ENCODE peak calls at places on chromosomes 2 and 18, in four cellular contexts. Z is K562, A is HCT116, K is HepG2. O is an unnamed sample.

GRCh38 chr18:374735-375168 is 106.9 kb upstream of the THOC1 start:
- DNase-seq in Z (no peak), A (no peak), K (no peak), O (no peak)

GRCh38 chr2:45833968-45834344 is 182.5 kb downstream of the PRKCE start:
- DNase-seq in Z (no peak), A (no peak), K (no peak), O (no peak)

GRCh38 chr2:142545036-142545435 is 332.4 kb upstream of the KYNU start:
- DNase-seq in Z (no peak), A (no peak), K (no peak), O (no peak)

GRCh38 chr2:222594679-222595078 is 61.2 kb downstream of the FARSB start:
- DNase-seq in Z (no peak), A (no peak), K (peak), O (no peak)

GRCh38 chr2:95297088-95297487 is at the start of gene KCNIP3:
- DNase-seq in Z (no peak), A (no peak), K (no peak), O (no peak)

GRCh38 chr18:22403950-22404349 is 13.8 kb downstream of the CTAGE1 start:
- DNase-seq in Z (no peak), A (no peak), K (no peak), O (no peak)

GRCh38 chr2:181724662-181725061 is 44.3 kb upstream of the NEUROD1 start:
- DNase-seq in Z (no peak), A (no peak), K (no peak), O (no peak)

GRCh38 chr2:17763641-17764333 is 9.8 kb downstream of the GEN1 start:
- DNase-seq in Z (no peak), A (no peak), K (no peak), O (no peak)

DNA sequence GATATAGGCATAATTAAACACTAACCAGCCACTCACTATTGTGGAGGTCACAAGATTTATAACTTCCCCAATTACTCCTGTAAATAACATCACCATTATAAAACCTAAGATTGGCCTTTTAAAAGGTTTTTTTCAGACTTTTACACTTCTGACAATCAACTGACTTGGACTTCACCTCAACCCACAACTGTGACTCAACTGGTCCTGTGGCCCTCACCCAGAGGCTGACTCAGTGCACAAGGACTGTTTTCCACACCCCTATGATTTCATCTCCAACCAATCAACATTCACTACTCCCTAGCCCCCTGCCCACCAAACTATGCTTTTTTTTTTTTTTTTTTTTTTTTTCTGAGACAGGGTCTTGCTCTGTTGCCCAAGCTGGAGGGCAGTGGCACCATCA is 11.7 kb downstream of the TTR start:
- DNase-seq in Z (no peak), A (no peak), K (no peak), O (no peak)
- TF ChIP-seq TCF7L2 in Z (no peak), A (no peak), K (no peak), O (no peak)

GRCh38 chr2:231360401-231360800 is 35.1 kb upstream of the B3GNT7 start:
- DNase-seq in Z (no peak), A (no peak), K (no peak), O (no peak)

GRCh38 chr2:231364061-231364460 is 31.4 kb upstream of the B3GNT7 start:
- DNase-seq in Z (no peak), A (no peak), K (no peak), O (no peak)

GRCh38 chr2:231361701-231362588 is 33.6 kb upstream of the B3GNT7 start:
- DNase-seq in Z (peak), A (no peak), K (no peak), O (no peak)

GRCh38 chr2:231360881-231361294 is 34.6 kb upstream of the B3GNT7 start:
- DNase-seq in Z (no peak), A (no peak), K (no peak), O (no peak)

GRCh38 chr2:231362785-231363184 is 32.7 kb upstream of the B3GNT7 start:
- DNase-seq in Z (no peak), A (no peak), K (no peak), O (no peak)
- TF ChIP-seq TCF7L2 in Z (no peak), A (no peak), K (no peak), O (no peak)

GRCh38 chr2:178241852-178242551 is 47.7 kb downstream of the OSBPL6 start:
- DNase-seq in Z (peak), A (peak), K (no peak), O (peak)
- TF ChIP-seq TCF7L2 in Z (no peak), A (no peak), K (no peak), O (no peak)

GRCh38 chr2:19837235-19837766 is 64.5 kb downstream of the TTC32 start:
- DNase-seq in Z (no peak), A (no peak), K (no peak), O (no peak)
- TF ChIP-seq TCF7L2 in Z (no peak), A (no peak), K (no peak), O (no peak)

GRCh38 chr18:75063615-75064512 is 145.1 kb downstream of the PTGR3 start:
- DNase-seq in Z (no peak), A (no peak), K (no peak), O (no peak)
- TF ChIP-seq TCF7L2 in Z (no peak), A (no peak), K (no peak), O (no peak)

GRCh38 chr18:76569644-76570415 is 74.8 kb upstream of the ZNF516 start:
- DNase-seq in Z (no peak), A (no peak), K (no peak), O (no peak)

GRCh38 chr18:76571689-76572088 is 76.6 kb upstream of the ZNF516 start:
- DNase-seq in Z (no peak), A (no peak), K (no peak), O (no peak)

GRCh38 chr18:76568726-76569125 is 73.7 kb upstream of the ZNF516 start:
- DNase-seq in Z (no peak), A (no peak), K (no peak), O (no peak)

GRCh38 chr18:76573325-76574025 is 78.4 kb upstream of the ZNF516 start:
- DNase-seq in Z (no peak), A (no peak), K (no peak), O (no peak)

DNA sequence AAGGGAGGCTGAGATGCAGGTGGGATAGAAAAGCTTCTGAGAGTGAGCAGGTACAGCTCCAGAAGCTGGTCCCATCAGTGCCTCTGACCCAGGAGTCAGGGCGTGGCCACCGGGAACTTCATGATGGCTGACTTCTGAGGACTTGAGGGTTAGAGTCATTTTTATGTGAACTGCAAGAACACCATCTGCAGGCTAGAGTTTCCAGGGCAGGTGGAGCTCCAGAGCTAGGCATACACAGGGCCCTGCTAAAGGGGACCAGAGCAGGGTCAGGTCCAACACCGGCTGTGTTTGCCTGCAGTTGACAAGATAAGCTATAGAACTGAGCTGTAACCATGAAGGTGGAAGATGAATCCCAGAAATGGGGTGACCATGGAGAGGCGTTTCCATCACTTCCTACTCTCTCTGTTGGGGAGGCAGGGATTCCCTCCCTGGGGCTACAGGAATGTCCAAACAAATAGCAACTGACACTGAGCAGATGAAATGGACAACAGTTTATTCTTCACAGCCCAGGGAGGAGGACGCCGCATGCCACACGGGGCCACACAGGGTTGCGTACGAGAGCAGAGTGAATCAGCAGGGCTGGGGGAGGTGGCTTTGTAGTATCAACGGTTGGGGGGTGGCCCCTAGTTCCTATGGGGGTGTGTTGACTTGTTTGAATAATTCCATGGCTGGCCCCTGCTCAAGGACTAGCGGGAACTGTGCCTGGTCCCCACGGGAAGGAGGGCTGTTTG is 77.6 kb upstream of the ZNF516 start:
- DNase-seq in Z (no peak), A (no peak), K (peak), O (no peak)
- TF ChIP-seq TCF7L2 in Z (no peak), A (no peak), K (no peak), O (no peak)

DNA sequence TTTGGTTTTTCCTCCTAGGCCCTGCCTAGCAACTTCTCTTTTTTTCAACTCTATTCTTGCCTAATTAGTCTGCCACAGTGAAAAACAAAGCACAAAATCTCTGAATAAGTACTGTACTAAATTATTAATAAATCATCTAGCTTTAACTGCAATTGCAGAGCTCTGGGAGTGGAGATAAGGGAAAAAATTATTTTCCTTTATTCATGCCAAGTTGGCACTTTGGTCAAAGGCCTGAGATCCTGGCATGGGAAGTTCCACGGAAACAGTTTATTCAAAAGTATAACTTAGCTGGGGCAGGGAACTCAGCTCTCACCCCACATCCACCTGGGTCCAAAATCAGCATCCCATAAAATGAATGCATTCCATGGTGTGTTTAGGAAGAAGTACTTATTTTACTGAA is 185.2 kb upstream of the APCDD1 start:
- DNase-seq in Z (no peak), A (no peak), K (no peak), O (no peak)
- TF ChIP-seq TCF7L2 in Z (no peak), A (no peak), K (no peak), O (no peak)

O was measured in Panc1.